ENCODE peak calls at places on chromosomes 3 and 15, in five cellular contexts. U, C, I, Q and S are unnamed samples.

GRCh38 chr15:41502787-41503668 is 9.4 kb downstream of the ITPKA start:
- DNase-seq in U (no peak), C (no peak), I (no peak), Q (no peak), S (no peak)

GRCh38 chr15:33971811-33972210 is 3.5 kb downstream of the CHRM5 start:
- DNase-seq in U (no peak), C (no peak), I (no peak), Q (no peak), S (no peak)

GRCh38 chr3:40782086-40782721 is 257.4 kb downstream of the ZNF621 start:
- DNase-seq in U (no peak), C (no peak), I (no peak), Q (no peak), S (peak; percentile 5)

GRCh38 chr15:33067456-33067855 is 127.1 kb downstream of the FMN1 start:
- DNase-seq in U (peak; percentile 72), C (no peak), I (no peak), Q (peak; percentile 8), S (peak; percentile 6)

GRCh38 chr3:127790009-127790533 is 32.2 kb downstream of the MGLL start:
- DNase-seq in U (no peak), C (peak; percentile 29), I (no peak), Q (no peak), S (no peak)

GRCh38 chr3:43378066-43378935 is 92.0 kb downstream of the SNRK start:
- DNase-seq in U (peak; percentile 31), C (peak; percentile 85), I (peak; percentile 33), Q (peak; percentile 9), S (peak; percentile 44)

GRCh38 chr15:59996498-59997041 is 7.5 kb upstream of the FOXB1 start:
- DNase-seq in U (no peak), C (no peak), I (no peak), Q (no peak), S (no peak)

GRCh38 chr3:134325722-134326121 is 48.5 kb downstream of the AMOTL2 start:
- DNase-seq in U (no peak), C (no peak), I (no peak), Q (no peak), S (no peak)

GRCh38 chr3:102225407-102226132 is 209.2 kb upstream of the ZPLD1 start:
- DNase-seq in U (peak; percentile 88), C (no peak), I (no peak), Q (no peak), S (peak; percentile 89)

GRCh38 chr3:18743761-18744160 is 318.6 kb upstream of the SATB1 start:
- DNase-seq in U (no peak), C (no peak), I (no peak), Q (no peak), S (no peak)

GRCh38 chr3:32947466-32948238 is 3.8 kb upstream of the CCR4 start:
- DNase-seq in U (peak; percentile 84), C (peak; percentile 96), I (peak; percentile 90), Q (no peak), S (peak; percentile 89)

GRCh38 chr3:54830658-54831057 is 97.2 kb downstream of the LRTM1 start:
- DNase-seq in U (peak; percentile 36), C (peak; percentile 75), I (no peak), Q (no peak), S (peak; percentile 6)

GRCh38 chr15:73771380-73772095 is 18.4 kb upstream of the INSYN1 start:
- DNase-seq in U (no peak), C (no peak), I (no peak), Q (no peak), S (no peak)

GRCh38 chr3:50912746-50913145 is 238.0 kb downstream of the DOCK3 start:
- DNase-seq in U (no peak), C (no peak), I (no peak), Q (no peak), S (no peak)

GRCh38 chr3:53890726-53891499 is 746 bp downstream of the SELENOK start:
- DNase-seq in U (no peak), C (peak; percentile 82), I (peak; percentile 81), Q (no peak), S (no peak)

GRCh38 chr3:17946619-17947018 is 204.2 kb upstream of the TBC1D5 start:
- DNase-seq in U (no peak), C (no peak), I (no peak), Q (no peak), S (no peak)

GRCh38 chr3:13011369-13012227 is 61.6 kb downstream of the IQSEC1 start:
- DNase-seq in U (no peak), C (peak; percentile 95), I (peak; percentile 48), Q (no peak), S (peak; percentile 56)

GRCh38 chr3:117887896-117888295 is 1146.8 kb downstream of the IGSF11 start:
- DNase-seq in U (no peak), C (no peak), I (no peak), Q (no peak), S (no peak)

GRCh38 chr15:62821384-62822131 is 221.0 kb upstream of the TPM1 start:
- DNase-seq in U (no peak), C (peak; percentile 54), I (no peak), Q (no peak), S (no peak)

GRCh38 chr15:62812515-62812835 is 230.1 kb upstream of the TPM1 start:
- DNase-seq in U (no peak), C (no peak), I (no peak), Q (no peak), S (no peak)

GRCh38 chr15:62822228-62822627 is 220.3 kb upstream of the TPM1 start:
- DNase-seq in U (no peak), C (no peak), I (no peak), Q (no peak), S (no peak)

GRCh38 chr15:62818691-62819090 is 223.9 kb upstream of the TPM1 start:
- DNase-seq in U (peak; percentile 53), C (no peak), I (no peak), Q (no peak), S (peak; percentile 18)

DNA sequence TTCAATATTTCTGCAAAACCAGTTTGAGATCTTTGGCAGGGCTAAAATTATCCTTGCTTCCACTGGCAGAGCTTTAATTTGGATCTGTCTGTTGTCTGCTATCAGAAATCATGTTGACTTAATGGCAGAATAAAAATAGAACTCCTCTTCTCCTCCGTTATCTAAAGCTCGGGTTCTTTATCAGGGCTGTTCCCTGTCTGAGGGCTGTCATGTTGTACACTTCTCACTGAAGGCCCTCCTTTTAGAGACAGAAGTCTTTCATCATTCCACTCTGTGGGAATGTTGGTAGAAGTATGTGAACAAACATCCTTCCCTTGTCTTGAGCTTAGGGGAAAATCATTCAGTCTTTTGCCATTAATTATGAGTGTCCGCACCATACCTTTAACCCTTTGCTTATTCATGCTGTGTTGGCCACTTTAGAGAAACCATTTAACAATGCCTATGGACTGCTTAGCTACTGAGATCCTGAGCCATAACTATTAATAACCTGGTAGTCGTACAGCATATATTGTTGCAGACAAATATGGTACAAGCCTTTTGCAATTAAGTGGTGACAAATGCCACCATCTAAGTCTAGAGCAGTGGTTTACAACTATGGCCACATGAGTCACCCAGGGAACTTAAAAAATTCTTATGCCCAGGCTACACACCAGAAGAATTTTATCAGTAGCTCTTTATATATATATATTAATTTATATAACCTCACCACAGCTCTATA is 226.0 kb upstream of the TPM1 start:
- DNase-seq in U (no peak), C (no peak), I (no peak), Q (no peak), S (peak; percentile 83)
- H3K27ac ChIP-seq in U (no peak overlapping the region), C (no peak overlapping the region), I (no peak overlapping the region), Q (no peak overlapping the region), S (peak overlapping the region; percentile 84)

GRCh38 chr15:70100495-70101331 is 3.0 kb upstream of the TLE3 start:
- DNase-seq in U (peak; percentile 83), C (peak; percentile 83), I (peak; percentile 67), Q (peak; percentile 14), S (peak; percentile 91)
- H3K27ac ChIP-seq in U (no peak overlapping the region), C (peak overlapping the region; percentile 59), I (peak overlapping the region; percentile 80), Q (no peak overlapping the region), S (peak overlapping the region; percentile 88)

GRCh38 chr3:23646201-23646955 is 159.4 kb upstream of the UBE2E1 start:
- DNase-seq in U (no peak), C (peak; percentile 52), I (no peak), Q (no peak), S (no peak)
- H3K27ac ChIP-seq in U (no peak overlapping the region), C (no peak overlapping the region), I (no peak overlapping the region), Q (no peak overlapping the region), S (no peak overlapping the region)

GRCh38 chr3:9169326-9169725 is 80.1 kb downstream of the SRGAP3 start:
- DNase-seq in U (no peak), C (no peak), I (no peak), Q (peak; percentile 92), S (no peak)
- H3K27ac ChIP-seq in U (no peak overlapping the region), C (no peak overlapping the region), I (no peak overlapping the region), Q (peak overlapping the region; percentile 97), S (no peak overlapping the region)

GRCh38 chr3:66692108-66692750 is 191.4 kb upstream of the LRIG1 start:
- DNase-seq in U (no peak), C (peak; percentile 53), I (no peak), Q (no peak), S (no peak)
- H3K27ac ChIP-seq in U (no peak overlapping the region), C (peak overlapping the region; percentile 68), I (no peak overlapping the region), Q (no peak overlapping the region), S (no peak overlapping the region)

GRCh38 chr3:179071161-179071568 is 444 bp downstream of the ZMAT3 start:
- DNase-seq in U (peak; percentile 24), C (peak; percentile 55), I (peak; percentile 60), Q (peak; percentile 63), S (peak; percentile 58)
- H3K27ac ChIP-seq in U (peak overlapping the region; percentile 85), C (peak overlapping the region; percentile 92), I (peak overlapping the region; percentile 91), Q (peak overlapping the region; percentile 15), S (peak overlapping the region; percentile 56)

GRCh38 chr15:77605582-77605981 is 27.1 kb downstream of the LINGO1 start:
- DNase-seq in U (no peak), C (no peak), I (no peak), Q (no peak), S (no peak)
- H3K27ac ChIP-seq in U (no peak overlapping the region), C (no peak overlapping the region), I (no peak overlapping the region), Q (no peak overlapping the region), S (peak overlapping the region; percentile 45)

DNA sequence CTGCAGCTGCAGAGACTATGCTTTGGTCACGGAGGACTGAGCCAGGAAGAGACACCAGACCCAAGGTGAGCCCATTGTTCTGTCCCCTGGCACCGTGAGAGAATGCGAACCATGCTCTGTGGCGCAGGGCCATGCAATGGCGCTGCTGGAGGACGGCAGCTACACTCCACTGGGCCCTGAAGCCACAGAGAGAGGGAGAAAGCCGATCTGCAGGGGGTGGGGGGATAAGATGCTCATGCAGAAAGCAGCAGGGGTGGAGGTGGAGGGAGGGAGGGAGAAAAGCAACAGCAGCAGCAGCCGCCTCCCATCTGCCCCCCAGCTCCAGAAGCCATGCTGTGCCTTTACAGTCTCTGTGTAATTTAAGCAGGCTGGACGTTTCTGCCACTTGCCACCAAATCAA is 5.3 kb downstream of the BDH1 start:
- DNase-seq in U (no peak), C (no peak), I (no peak), Q (no peak), S (no peak)
- H3K27ac ChIP-seq in U (no peak overlapping the region), C (no peak overlapping the region), I (no peak overlapping the region), Q (no peak overlapping the region), S (no peak overlapping the region)

GRCh38 chr15:50909044-50909342 is 510 bp downstream of the AP4E1 start:
- DNase-seq in U (no peak), C (no peak), I (no peak), Q (no peak), S (no peak)
- H3K27ac ChIP-seq in U (peak overlapping the region; percentile 87), C (peak overlapping the region; percentile 91), I (peak overlapping the region; percentile 97), Q (peak overlapping the region; percentile 31), S (peak overlapping the region; percentile 77)